ENCODE peak calls at places on chromosomes 4 and X, in four cellular contexts. I is PC-3, J is EL, Q is MCF 10A. H is an unnamed sample.

GRCh38 chr4:73943555-73943954 is 38.3 kb downstream of the PF4 start:
- DNase-seq in I (no peak), J (no peak), Q (no peak), H (no peak)

GRCh38 chrX:8191022-8191421 is 20.0 kb upstream of the VCX2 start:
- DNase-seq in I (peak), J (no peak), Q (peak), H (no peak)

GRCh38 chr4:85784947-85785346 is 310.0 kb downstream of the ARHGAP24 start:
- DNase-seq in I (no peak), J (no peak), Q (no peak), H (no peak)

GRCh38 chrX:150088042-150088441 is 149.8 kb upstream of the EOLA2 start:
- DNase-seq in I (no peak), J (no peak), Q (no peak), H (no peak)

GRCh38 chr4:1364217-1364616 is 17.2 kb downstream of the UVSSA start:
- DNase-seq in I (no peak), J (no peak), Q (no peak), H (no peak)

GRCh38 chrX:9515973-9516538 is 51.2 kb downstream of the TBL1X start:
- DNase-seq in I (no peak), J (no peak), Q (no peak), H (no peak)

GRCh38 chr4:1369484-1370079 is 22.6 kb downstream of the UVSSA start:
- DNase-seq in I (no peak), J (no peak), Q (no peak), H (no peak)

GRCh38 chr4:185809517-185810071 is 2.4 kb downstream of the SORBS2 start:
- DNase-seq in I (no peak), J (no peak), Q (no peak), H (no peak)

GRCh38 chr4:177484613-177485021 is 42.4 kb upstream of the AGA start:
- DNase-seq in I (peak), J (peak), Q (peak), H (no peak)

GRCh38 chr4:158710814-158711213 is 12.4 kb downstream of the PPID start:
- DNase-seq in I (peak), J (peak), Q (no peak), H (no peak)

GRCh38 chrX:69060631-69061408 is 104.4 kb downstream of the PJA1 start:
- DNase-seq in I (peak), J (peak), Q (peak), H (no peak)

GRCh38 chr4:174215936-174216699 is 67.3 kb downstream of the FBXO8 start:
- DNase-seq in I (no peak), J (no peak), Q (no peak), H (no peak)

GRCh38 chr4:184459413-184459812 is 14.9 kb downstream of the IRF2 start:
- DNase-seq in I (peak), J (peak), Q (peak), H (no peak)

GRCh38 chrX:2664497-2664896 is 26.6 kb upstream of the CD99 start:
- DNase-seq in I (no peak), J (no peak), Q (no peak), H (no peak)

GRCh38 chr4:141415651-141416050 is 195.0 kb downstream of the ZNF330 start:
- DNase-seq in I (no peak), J (no peak), Q (no peak), H (no peak)

GRCh38 chrX:138711399-138712347 is at the start of gene FGF13:
- DNase-seq in I (peak), J (no peak), Q (peak), H (peak)

GRCh38 chr4:99104153-99104552 is 15.6 kb upstream of the ADH5 start:
- DNase-seq in I (no peak), J (no peak), Q (no peak), H (no peak)

GRCh38 chrX:40931921-40932320 is 153.3 kb upstream of the USP9X start:
- DNase-seq in I (peak), J (no peak), Q (peak), H (no peak)

GRCh38 chrX:38882894-38883620 is 81.8 kb downstream of the MID1IP1 start:
- DNase-seq in I (peak), J (peak), Q (peak), H (peak)

H was measured in ascending aorta.